ENCODE peak calls at places on chromosomes 12 and 14, in eight cellular contexts. S, M, O, W, L, N, J and D are unnamed samples.

GRCh38 chr14:94098359-94098758 is 12.2 kb upstream of the IFI27 start:
- DNase-seq in S (peak; percentile 79), M (no peak), O (no peak), W (no peak), L (peak; percentile 84), N (peak; percentile 62), J (no peak), D (peak; percentile 36)

GRCh38 chr14:101622251-101623076 is 61.2 kb downstream of the DIO3 start:
- DNase-seq in S (no peak), M (no peak), O (no peak), W (no peak), L (no peak), N (no peak), J (no peak), D (no peak)

GRCh38 chr12:91381309-91381804 is 198.7 kb upstream of the DCN start:
- DNase-seq in S (peak; percentile 92), M (peak; percentile 63), O (peak; percentile 91), W (no peak), L (peak; percentile 63), N (peak; percentile 91), J (no peak), D (peak; percentile 79)

GRCh38 chr14:54344445-54344844 is 52.4 kb upstream of the CDKN3 start:
- DNase-seq in S (no peak), M (no peak), O (no peak), W (no peak), L (no peak), N (no peak), J (no peak), D (no peak)

GRCh38 chr14:68628605-68629310 is 164.1 kb downstream of the ZFP36L1 start:
- DNase-seq in S (no peak), M (peak; percentile 59), O (no peak), W (no peak), L (no peak), N (no peak), J (peak; percentile 63), D (no peak)

GRCh38 chr14:85501751-85502150 is 28.2 kb upstream of the FLRT2 start:
- DNase-seq in S (no peak), M (no peak), O (no peak), W (no peak), L (no peak), N (no peak), J (no peak), D (no peak)

GRCh38 chr14:103526247-103526913 is 2.6 kb upstream of the TRMT61A start:
- DNase-seq in S (no peak), M (no peak), O (no peak), W (no peak), L (no peak), N (no peak), J (no peak), D (no peak)

GRCh38 chr12:103780992-103781391 is 60.0 kb downstream of the NT5DC3 start:
- DNase-seq in S (no peak), M (no peak), O (no peak), W (no peak), L (no peak), N (no peak), J (no peak), D (no peak)

GRCh38 chr12:15534322-15534721 is 212.0 kb downstream of the PTPRO start:
- DNase-seq in S (peak; percentile 19), M (no peak), O (peak; percentile 41), W (peak; percentile 79), L (no peak), N (peak; percentile 61), J (no peak), D (no peak)

GRCh38 chr12:100200450-100201181 is at the start of gene ACTR6:
- DNase-seq in S (peak; percentile 98), M (peak; percentile 96), O (peak; percentile 97), W (peak; percentile 96), L (peak; percentile 95), N (peak; percentile 97), J (peak; percentile 98), D (peak; percentile 88)

GRCh38 chr14:33062881-33063280 is 124.2 kb downstream of the NPAS3 start:
- DNase-seq in S (no peak), M (no peak), O (peak; percentile 82), W (no peak), L (no peak), N (no peak), J (no peak), D (no peak)

GRCh38 chr14:99158646-99159165 is 113.3 kb downstream of the BCL11B start:
- DNase-seq in S (no peak), M (no peak), O (no peak), W (no peak), L (no peak), N (no peak), J (peak; percentile 41), D (no peak)

GRCh38 chr12:96171905-96172304 is 22.3 kb upstream of the ELK3 start:
- DNase-seq in S (no peak), M (no peak), O (no peak), W (no peak), L (no peak), N (no peak), J (no peak), D (no peak)

GRCh38 chr12:49930515-49931288 is 19.8 kb upstream of the AQP2 start:
- DNase-seq in S (peak; percentile 69), M (no peak), O (peak; percentile 54), W (no peak), L (peak; percentile 60), N (peak; percentile 62), J (no peak), D (peak; percentile 30)

GRCh38 chr12:45234134-45234865 is 18.4 kb downstream of the ANO6 start:
- DNase-seq in S (peak; percentile 97), M (no peak), O (peak; percentile 98), W (no peak), L (peak; percentile 96), N (peak; percentile 96), J (no peak), D (peak; percentile 96)

GRCh38 chr14:49946320-49947141 is 53.6 kb downstream of the ARF6 start:
- DNase-seq in S (peak; percentile 71), M (no peak), O (peak; percentile 69), W (no peak), L (peak; percentile 75), N (peak; percentile 65), J (no peak), D (peak; percentile 23)

GRCh38 chr12:67909091-67909531 is 80.1 kb upstream of the IFNG-AS1 start:
- DNase-seq in S (peak; percentile 32), M (no peak), O (peak; percentile 80), W (no peak), L (peak; percentile 36), N (peak; percentile 12), J (no peak), D (no peak)

DNA sequence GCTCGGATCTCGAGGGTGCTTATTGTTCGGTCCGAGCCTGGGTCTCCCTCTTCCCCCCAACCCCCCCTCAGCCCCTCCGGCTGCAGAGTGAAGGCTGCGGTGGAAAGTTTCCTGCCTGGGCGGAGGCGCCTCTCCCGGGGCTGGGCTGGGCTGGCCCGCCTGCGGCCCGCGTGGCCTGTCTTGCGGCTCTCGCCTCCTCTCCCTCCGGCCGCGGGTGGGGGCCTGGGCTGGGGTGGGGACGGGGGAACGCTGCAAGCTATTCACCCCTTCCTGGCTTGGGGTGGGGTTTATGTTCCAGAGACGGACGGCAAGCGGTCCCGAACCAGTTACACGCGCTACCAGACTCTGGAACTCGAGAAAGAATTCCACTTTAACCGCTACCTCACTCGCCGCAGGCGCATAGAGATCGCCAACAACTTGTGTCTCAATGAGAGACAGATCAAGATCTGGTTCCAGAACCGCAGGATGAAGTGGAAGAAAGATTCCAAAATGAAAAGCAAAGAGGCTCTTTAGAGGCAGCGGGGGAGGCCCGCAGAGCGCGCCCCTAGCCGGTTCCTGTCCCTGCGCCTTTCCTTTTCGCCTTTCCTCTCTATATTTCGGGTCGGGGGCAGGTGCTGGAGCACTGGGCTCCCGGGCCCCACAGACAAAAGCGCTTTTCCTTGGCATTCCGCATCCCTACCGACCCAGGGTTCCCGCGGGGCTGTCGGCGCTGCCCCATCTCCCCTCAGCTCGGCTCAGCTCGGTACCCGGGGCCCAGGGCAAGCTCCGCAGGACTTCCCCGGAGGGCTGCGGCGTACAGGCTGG is 1.3 kb downstream of the HOXC5 start:
- DNase-seq in S (peak; percentile 21), M (no peak), O (peak; percentile 80), W (no peak), L (no peak), N (no peak), J (no peak), D (no peak)
- H3K4me3 ChIP-seq in S (peak overlapping the region; percentile 83), M (peak overlapping the region; percentile 51), O (peak overlapping the region; percentile 45), W (no peak overlapping the region), L (peak overlapping the region; percentile 37), N (no peak overlapping the region), J (peak overlapping the region; percentile 22), D (peak overlapping the region; percentile 37)

GRCh38 chr12:5533368-5533767 is 101.5 kb downstream of the NTF3 start:
- DNase-seq in S (no peak), M (no peak), O (no peak), W (no peak), L (no peak), N (no peak), J (no peak), D (no peak)

GRCh38 chr12:5537771-5538170 is 105.9 kb downstream of the NTF3 start:
- DNase-seq in S (no peak), M (no peak), O (no peak), W (no peak), L (no peak), N (no peak), J (no peak), D (no peak)

GRCh38 chr12:5535531-5535930 is 103.6 kb downstream of the NTF3 start:
- DNase-seq in S (no peak), M (no peak), O (no peak), W (no peak), L (no peak), N (no peak), J (no peak), D (no peak)

GRCh38 chr12:5534800-5535199 is 102.9 kb downstream of the NTF3 start:
- DNase-seq in S (no peak), M (no peak), O (no peak), W (no peak), L (no peak), N (no peak), J (no peak), D (no peak)
- H3K4me3 ChIP-seq in S (no peak overlapping the region), M (no peak overlapping the region), O (no peak overlapping the region), W (no peak overlapping the region), L (no peak overlapping the region), N (no peak overlapping the region), J (no peak overlapping the region), D (no peak overlapping the region)

DNA sequence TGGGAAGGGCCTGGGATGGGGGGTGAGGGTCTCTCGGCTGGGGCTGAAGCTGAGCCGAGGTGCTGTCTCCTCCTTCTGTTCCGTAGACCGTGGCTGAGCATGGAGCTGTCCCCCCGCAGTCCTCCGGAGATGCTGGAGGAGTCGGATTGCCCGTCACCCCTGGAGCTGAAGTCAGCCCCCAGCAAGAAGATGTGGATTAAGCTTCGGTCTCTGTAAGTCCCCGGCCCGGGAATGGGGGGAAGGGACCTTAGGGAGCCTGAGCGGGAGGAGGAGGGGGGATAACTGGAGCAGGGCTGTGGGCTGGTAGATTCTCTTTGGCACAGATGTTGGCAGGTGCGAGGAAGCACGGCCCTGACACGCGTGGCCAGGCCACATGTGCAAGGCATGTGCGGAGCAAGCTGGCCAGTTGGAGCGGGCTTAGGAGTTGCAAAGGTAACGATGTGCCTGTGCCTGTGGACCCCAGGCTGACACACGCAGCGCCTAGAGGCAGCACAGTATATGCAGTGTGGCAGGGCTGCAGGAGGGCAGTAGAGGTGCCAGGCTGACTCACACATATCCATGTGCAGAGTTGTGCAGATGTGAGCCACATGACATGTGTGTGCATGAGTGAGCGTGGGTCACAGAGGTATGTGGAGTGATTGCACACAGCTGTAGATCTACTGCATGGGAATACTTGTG is 512 bp downstream of the PDE1B start:
- DNase-seq in S (peak; percentile 11), M (no peak), O (no peak), W (no peak), L (peak; percentile 28), N (no peak), J (peak; percentile 53), D (no peak)
- H3K4me3 ChIP-seq in S (peak overlapping the region; percentile 74), M (peak overlapping the region; percentile 53), O (no peak overlapping the region), W (no peak overlapping the region), L (peak overlapping the region; percentile 29), N (no peak overlapping the region), J (peak overlapping the region; percentile 65), D (peak overlapping the region; percentile 39)

GRCh38 chr12:94147377-94147990 is 893 bp upstream of the PLXNC1 start:
- DNase-seq in S (no peak), M (no peak), O (no peak), W (peak; percentile 47), L (no peak), N (no peak), J (no peak), D (no peak)
- H3K4me3 ChIP-seq in S (peak overlapping the region; percentile 54), M (peak overlapping the region; percentile 79), O (no peak overlapping the region), W (peak overlapping the region; percentile 68), L (peak overlapping the region; percentile 45), N (peak overlapping the region; percentile 36), J (peak overlapping the region; percentile 54), D (peak overlapping the region; percentile 53)